ENCODE peak calls at places on chromosomes 5 and 9, in four cellular contexts. S is GM12878, K is HepG2, I is K562. B is an unnamed sample.

GRCh38 chr5:145479271-145479670 is 355.9 kb downstream of the PRELID2 start:
- DNase-seq in I (no peak), K (no peak), S (no peak), B (no peak)

GRCh38 chr5:177086918-177087706 is 397 bp downstream of the FGFR4 start:
- DNase-seq in S (peak), K (peak), I (peak), B (peak)

GRCh38 chr5:80186634-80187033 is 69.2 kb downstream of the SERINC5 start:
- DNase-seq in S (no peak), K (no peak), I (no peak), B (no peak)

GRCh38 chr9:121700165-121700830 is 48.9 kb downstream of the DAB2IP start:
- DNase-seq in I (no peak), K (no peak), S (no peak), B (peak)

GRCh38 chr5:6583049-6583880 is 49.6 kb downstream of the NSUN2 start:
- DNase-seq in I (peak), K (no peak), S (no peak), B (no peak)

GRCh38 chr9:123928471-123929176 is 1.3 kb downstream of the DENND1A start:
- DNase-seq in S (no peak), K (no peak), I (no peak), B (no peak)

GRCh38 chr9:96183751-96184150 is 118.2 kb downstream of the HSD17B3 start:
- DNase-seq in I (no peak), K (no peak), S (no peak), B (no peak)

GRCh38 chr5:158074992-158075769 is 216.2 kb upstream of the CLINT1 start:
- DNase-seq in K (peak), I (peak), S (no peak), B (peak)

GRCh38 chr5:80958611-80959010 is 1.6 kb upstream of the RASGRF2 start:
- DNase-seq in S (no peak), I (no peak), K (no peak), B (no peak)

GRCh38 chr9:101242651-101243050 is 142.2 kb downstream of the BAAT start:
- DNase-seq in S (no peak), I (no peak), K (no peak), B (no peak)
- TF ChIP-seq TARDBP in S (no peak), I (no peak), K (no peak), B (no peak)

GRCh38 chr9:129036241-129036922 is at the start of gene MIGA2:
- DNase-seq in K (peak), S (peak), I (peak), B (peak)

GRCh38 chr9:129040113-129040643 is 3.8 kb downstream of the MIGA2 start:
- DNase-seq in I (peak), S (no peak), K (no peak), B (no peak)

GRCh38 chr9:129036923-129037766 is 719 bp downstream of the MIGA2 start:
- DNase-seq in K (no peak), I (peak), S (no peak), B (no peak)

GRCh38 chr9:129038109-129038852 is 1.9 kb downstream of the MIGA2 start:
- DNase-seq in K (peak), S (no peak), I (peak), B (no peak)

DNA sequence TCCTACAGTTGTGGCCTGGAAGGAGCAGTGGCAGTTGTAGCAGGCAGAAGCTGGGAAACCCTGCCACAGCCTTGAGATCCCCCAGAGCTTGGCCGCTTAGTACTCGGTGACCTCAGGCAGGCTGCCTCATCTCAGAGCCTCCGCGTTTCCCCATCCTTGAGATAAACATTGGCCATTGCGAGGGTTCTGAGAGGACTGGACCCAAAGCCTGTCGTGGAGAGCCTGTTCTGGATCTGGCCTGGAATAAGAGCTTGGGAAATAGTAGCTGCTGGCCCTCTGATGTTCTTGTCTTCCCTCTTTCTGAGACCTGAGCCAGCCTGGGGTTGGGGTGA is 1.3 kb downstream of the MIGA2 start:
- DNase-seq in S (no peak), K (no peak), I (no peak), B (no peak)
- TF ChIP-seq TARDBP in S (no peak), K (no peak), I (no peak), B (no peak)

GRCh38 chr5:106759581-106759980 is 911.2 kb downstream of the EFNA5 start:
- DNase-seq in S (no peak), I (no peak), K (no peak), B (no peak)

GRCh38 chr5:106755066-106755465 is 915.7 kb downstream of the EFNA5 start:
- DNase-seq in K (no peak), I (no peak), S (no peak), B (no peak)

GRCh38 chr5:106759152-106759551 is 911.6 kb downstream of the EFNA5 start:
- DNase-seq in I (no peak), K (no peak), S (no peak), B (no peak)

GRCh38 chr5:106757672-106758071 is 913.1 kb downstream of the EFNA5 start:
- DNase-seq in I (no peak), K (no peak), S (no peak), B (no peak)

DNA sequence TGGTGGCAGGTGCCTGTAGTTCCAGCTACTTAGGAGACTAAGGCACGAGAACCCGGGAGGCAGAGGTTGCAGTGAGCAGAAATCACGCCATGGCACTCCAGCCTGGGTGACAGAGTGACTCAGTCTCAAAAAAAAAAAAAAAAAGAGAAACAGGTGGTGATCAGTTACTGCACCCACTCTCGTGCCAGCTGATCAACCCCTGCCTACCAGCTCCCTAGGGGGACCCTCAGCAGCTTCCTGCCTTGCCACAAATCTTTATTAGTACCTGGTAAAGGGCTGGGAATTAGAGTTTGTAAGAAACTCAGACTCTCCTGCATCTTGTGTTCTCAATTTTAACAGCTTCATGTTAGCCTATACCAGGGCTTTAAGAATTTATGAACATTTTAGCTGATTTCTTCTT is 914.9 kb downstream of the EFNA5 start:
- DNase-seq in K (no peak), S (no peak), I (no peak), B (no peak)
- TF ChIP-seq TARDBP in K (no peak), S (no peak), I (no peak), B (no peak)

DNA sequence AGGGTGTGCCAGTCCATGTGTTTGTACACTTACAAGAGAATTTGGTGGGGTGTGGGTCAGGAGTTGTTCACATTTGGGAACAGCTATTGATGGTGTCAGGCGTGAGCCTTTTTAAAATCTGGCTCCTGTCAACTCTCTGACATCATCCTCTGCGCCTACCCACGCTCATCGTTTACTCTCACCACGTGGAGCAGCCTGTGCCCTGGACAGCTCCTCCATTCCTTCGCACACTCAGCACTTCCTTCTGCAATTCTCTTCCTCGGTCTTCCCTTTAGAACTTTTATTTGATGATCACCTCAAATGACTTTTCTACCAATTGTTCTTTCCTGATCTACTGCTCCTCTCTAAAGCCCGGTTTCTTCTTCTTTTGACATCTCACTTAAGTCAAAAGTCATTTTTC is 42.1 kb upstream of the GNAQ start:
- DNase-seq in K (no peak), S (no peak), I (no peak), B (no peak)
- TF ChIP-seq TARDBP in K (no peak), S (no peak), I (no peak), B (no peak)

B was measured in HEK293T.